ENCODE peak calls at places on chromosomes 6 and 20, in seven cellular contexts. B is COR-L47, Y is heart right ventricle, D is dorsolateral prefrontal cortex, N is Daoy, R is ovary, Z is H7. X is an unnamed sample.

GRCh38 chr6:31769684-31770371 is 7.3 kb downstream of the VWA7 start:
- DNase-seq in B (peak), Y (peak), D (no peak), N (peak), R (no peak), Z (peak), X (peak)

GRCh38 chr20:30499123-30499522 is 758.3 kb upstream of the DEFB115 start:
- DNase-seq in B (no peak), Y (no peak), D (no peak), N (no peak), R (no peak), Z (no peak), X (no peak)

GRCh38 chr20:3011752-3012151 is 31.7 kb upstream of the GNRH2 start:
- DNase-seq in B (no peak), Y (no peak), D (no peak), N (no peak), R (no peak), Z (peak), X (no peak)

GRCh38 chr20:55918471-55918870 is 86.8 kb downstream of the CBLN4 start:
- DNase-seq in B (no peak), Y (no peak), D (no peak), N (no peak), R (no peak), Z (no peak), X (no peak)

GRCh38 chr6:130967502-130968469 is 95.3 kb downstream of the EPB41L2 start:
- DNase-seq in B (no peak), Y (no peak), D (no peak), N (peak), R (no peak), Z (no peak), X (no peak)

GRCh38 chr20:59984551-59984950 is 26.3 kb downstream of the CDH26 start:
- DNase-seq in B (no peak), Y (no peak), D (no peak), N (no peak), R (no peak), Z (no peak), X (no peak)

GRCh38 chr6:7910654-7911344 is at the start of gene TXNDC5:
- DNase-seq in B (peak), Y (peak), D (peak), N (peak), R (peak), Z (peak), X (peak)

GRCh38 chr6:105302617-105303128 is 100.2 kb downstream of the PREP start:
- DNase-seq in B (no peak), Y (no peak), D (no peak), N (no peak), R (no peak), Z (peak), X (peak)

GRCh38 chr6:90720404-90720803 is 133.5 kb upstream of the MAP3K7 start:
- DNase-seq in B (no peak), Y (no peak), D (no peak), N (no peak), R (no peak), Z (no peak), X (no peak)